ENCODE peak calls at places on chromosomes 7 and 10, in five cellular contexts. I is psoas muscle, M is body of pancreas, V is suprapubic skin, S is ovary. Y is an unnamed sample. For H3K27me3, the result is how much of the 10 kb centered on the place peaks cover.

GRCh38 chr7:27163776-27164380 is 1.5 kb downstream of the HOXA9 start:
- DNase-seq in I (peak), M (no peak), V (peak), S (peak), Y (no peak)

GRCh38 chr7:1392556-1392955 is 66.7 kb downstream of the MICALL2 start:
- DNase-seq in S (no peak), M (no peak), I (no peak), V (no peak), Y (no peak)

GRCh38 chr10:86304436-86304835 is 62.2 kb downstream of the GRID1 start:
- DNase-seq in I (no peak), V (no peak), S (no peak), M (no peak), Y (no peak)

GRCh38 chr7:30351724-30352123 is 67.3 kb downstream of the ZNRF2 start:
- DNase-seq in V (no peak), I (no peak), M (no peak), S (no peak), Y (no peak)

GRCh38 chr7:141676618-141677017 is 25.3 kb downstream of the DENND11 start:
- DNase-seq in M (no peak), S (no peak), I (no peak), V (no peak), Y (no peak)

GRCh38 chr10:114350751-114351150 is 53.6 kb downstream of the AFAP1L2 start:
- DNase-seq in M (no peak), S (no peak), V (no peak), I (no peak), Y (no peak)

GRCh38 chr10:69317175-69318086 is 39.1 kb downstream of the HK1 start:
- DNase-seq in M (no peak), I (no peak), S (no peak), V (no peak), Y (no peak)

GRCh38 chr10:3754727-3755439 is 30.1 kb downstream of the KLF6 start:
- DNase-seq in I (no peak), V (no peak), S (no peak), M (no peak), Y (peak)

GRCh38 chr10:91200314-91201212 is 19.9 kb upstream of the PCGF5 start:
- DNase-seq in M (no peak), S (no peak), I (no peak), V (no peak), Y (no peak)

GRCh38 chr7:96989859-96990317 is 15.5 kb upstream of the DLX6 start:
- DNase-seq in V (no peak), M (no peak), I (no peak), S (no peak), Y (no peak)

GRCh38 chr7:124764847-124765400 is 668 bp downstream of the GPR37 start:
- DNase-seq in V (peak), M (peak), I (peak), S (no peak), Y (peak)

GRCh38 chr10:43939389-43939938 is 290.8 kb upstream of the ZNF32 start:
- DNase-seq in S (no peak), I (no peak), M (no peak), V (no peak), Y (no peak)

GRCh38 chr10:481636-482035 is 207.8 kb downstream of the DIP2C start:
- DNase-seq in S (no peak), V (no peak), M (no peak), I (no peak), Y (no peak)

GRCh38 chr10:3265081-3265480 is 92.5 kb upstream of the PITRM1 start:
- DNase-seq in S (no peak), M (no peak), V (peak), I (no peak), Y (no peak)

GRCh38 chr10:13338337-13339128 is 9.6 kb downstream of the SEPHS1 start:
- DNase-seq in M (no peak), S (no peak), V (no peak), I (no peak), Y (no peak)

GRCh38 chr10:3741688-3742461 is 43.1 kb downstream of the KLF6 start:
- DNase-seq in V (no peak), S (no peak), M (no peak), I (no peak), Y (no peak)

GRCh38 chr7:37230221-37230620 is 218.4 kb downstream of the ELMO1 start:
- DNase-seq in S (no peak), I (peak), M (no peak), V (no peak), Y (peak)

GRCh38 chr7:48041665-48041995 is 6.3 kb downstream of the C7orf57 start:
- DNase-seq in I (no peak), S (no peak), V (no peak), M (no peak), Y (no peak)

GRCh38 chr7:104272767-104273384 is 55.5 kb upstream of the LHFPL3 start:
- DNase-seq in I (no peak), V (no peak), M (no peak), S (no peak), Y (no peak)

GRCh38 chr7:27576360-27576944 is 86.2 kb downstream of the HIBADH start:
- DNase-seq in I (no peak), S (no peak), V (no peak), M (no peak), Y (no peak)

GRCh38 chr7:42151309-42151708 is 85.7 kb downstream of the GLI3 start:
- DNase-seq in I (no peak), M (no peak), S (no peak), V (no peak), Y (peak)

GRCh38 chr10:69439813-69440506 is 11.3 kb upstream of the TSPAN15 start:
- DNase-seq in S (no peak), M (no peak), I (no peak), V (peak), Y (no peak)

GRCh38 chr10:100744980-100745881 is at the start of gene PAX2:
- DNase-seq in I (no peak), V (no peak), S (no peak), M (no peak), Y (no peak)

DNA sequence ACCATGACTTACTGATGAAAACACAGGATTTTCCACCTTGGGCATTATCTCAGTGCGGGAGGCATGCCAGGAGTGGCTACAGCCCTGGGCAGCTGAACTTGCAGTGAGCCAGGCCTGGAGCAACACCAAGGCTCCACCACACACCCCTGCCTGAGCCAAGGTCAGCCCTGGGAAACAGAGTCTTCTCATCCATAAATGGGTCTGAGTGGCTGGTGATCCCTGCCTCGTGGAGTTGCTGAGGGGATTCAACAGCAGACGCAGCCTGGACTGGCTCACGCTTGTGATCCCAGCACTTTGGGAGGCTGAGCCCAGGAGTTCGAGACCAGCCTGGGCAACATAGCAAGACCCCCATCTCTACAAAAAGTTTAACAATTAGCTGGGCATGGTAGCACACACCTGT is 32.2 kb downstream of the SPOCK2 start:
- DNase-seq in M (peak), S (no peak), V (no peak), I (peak), Y (peak)
- H3K27me3 ChIP-seq in M (under half), S (under half), V (under half), I (under half), Y (under half)

DNA sequence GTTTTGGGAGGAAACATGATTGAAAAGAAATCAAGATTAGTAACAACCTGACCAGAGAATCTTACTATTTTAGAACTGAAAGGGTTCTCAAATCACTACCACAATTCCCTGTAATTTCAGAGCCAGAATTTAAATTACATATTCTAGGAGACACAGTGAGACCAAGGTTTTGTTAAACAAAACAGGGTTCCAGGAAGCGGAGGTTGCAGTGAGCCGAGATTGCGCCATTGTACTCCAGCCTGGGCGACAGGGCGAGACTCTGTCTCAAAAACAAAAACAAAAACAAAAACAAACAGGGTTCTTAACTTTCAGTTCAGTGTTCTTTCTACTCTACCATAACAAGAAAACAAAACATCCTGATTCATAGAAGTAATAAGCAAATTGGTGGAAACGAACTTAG is 57.6 kb downstream of the SNX13 start:
- DNase-seq in I (no peak), S (no peak), M (no peak), V (no peak), Y (no peak)
- H3K4me3 ChIP-seq in I (no peak), S (no peak), M (no peak), V (no peak), Y (no peak)

DNA sequence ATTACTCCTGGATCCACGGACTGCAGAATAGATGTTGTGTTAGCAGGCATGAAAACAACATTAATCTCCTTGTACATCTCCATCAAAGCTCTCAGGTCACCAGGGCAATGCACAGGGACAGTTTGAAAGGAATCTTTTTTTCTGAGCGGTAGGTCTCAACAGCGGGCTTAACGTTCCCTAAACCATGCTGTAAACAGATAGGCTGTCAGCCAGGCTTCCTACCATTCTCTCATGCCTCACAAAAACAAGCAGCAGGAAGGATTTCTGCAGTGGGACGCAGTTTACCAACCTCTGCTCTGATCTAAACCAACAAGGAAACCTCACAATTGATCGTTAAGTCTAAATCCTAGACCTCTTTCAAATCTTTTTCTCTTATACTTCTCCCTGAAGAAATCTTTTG is 50.8 kb downstream of the CNOT4 start:
- DNase-seq in I (no peak), V (no peak), S (no peak), M (no peak), Y (no peak)
- H3K27me3 ChIP-seq in I (under half), V (under half), S (under half), M (under half), Y (under half)

DNA sequence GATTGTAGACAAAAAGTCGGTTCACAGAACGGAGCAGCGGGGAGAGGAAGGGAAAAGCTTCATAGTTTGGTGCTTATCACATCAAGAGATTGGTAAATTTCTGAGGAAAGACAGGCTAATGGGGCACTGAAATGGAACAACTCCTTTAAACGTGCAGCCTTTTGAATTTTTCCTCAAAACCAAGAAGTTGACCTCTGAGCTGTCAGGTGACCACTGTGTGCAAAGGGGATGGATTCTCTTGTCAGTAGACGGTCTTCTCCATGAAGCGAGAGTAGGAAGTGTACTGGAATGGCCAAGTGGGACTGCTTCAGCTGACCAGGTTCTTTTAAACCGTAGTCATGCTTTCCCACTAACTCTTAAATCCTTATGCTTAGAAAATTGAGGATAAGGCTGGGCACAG is 11.2 kb upstream of the ZSCAN21 start:
- DNase-seq in I (no peak), M (no peak), S (no peak), V (no peak), Y (no peak)
- H3K4me3 ChIP-seq in I (no peak), M (no peak), S (no peak), V (no peak), Y (no peak)

GRCh38 chr10:122219340-122219739 is 51.8 kb upstream of the BTBD16 start:
- DNase-seq in S (no peak), V (no peak), I (no peak), M (no peak), Y (no peak)
- H3K27me3 ChIP-seq in S (under half), V (under half), I (under half), M (under half), Y (under half)

GRCh38 chr10:94364480-94364879 is 1.7 kb upstream of the NOC3L start:
- DNase-seq in V (no peak), S (no peak), I (no peak), M (no peak), Y (no peak)

GRCh38 chr10:94358480-94358879 is 4.3 kb downstream of the NOC3L start:
- DNase-seq in S (no peak), V (no peak), M (no peak), I (no peak), Y (no peak)

GRCh38 chr10:94362360-94363250 is at the start of gene NOC3L:
- DNase-seq in V (peak), S (peak), I (peak), M (peak), Y (peak)

GRCh38 chr10:94363251-94363565 is 469 bp upstream of the NOC3L start:
- DNase-seq in S (no peak), V (no peak), I (no peak), M (no peak), Y (no peak)

DNA sequence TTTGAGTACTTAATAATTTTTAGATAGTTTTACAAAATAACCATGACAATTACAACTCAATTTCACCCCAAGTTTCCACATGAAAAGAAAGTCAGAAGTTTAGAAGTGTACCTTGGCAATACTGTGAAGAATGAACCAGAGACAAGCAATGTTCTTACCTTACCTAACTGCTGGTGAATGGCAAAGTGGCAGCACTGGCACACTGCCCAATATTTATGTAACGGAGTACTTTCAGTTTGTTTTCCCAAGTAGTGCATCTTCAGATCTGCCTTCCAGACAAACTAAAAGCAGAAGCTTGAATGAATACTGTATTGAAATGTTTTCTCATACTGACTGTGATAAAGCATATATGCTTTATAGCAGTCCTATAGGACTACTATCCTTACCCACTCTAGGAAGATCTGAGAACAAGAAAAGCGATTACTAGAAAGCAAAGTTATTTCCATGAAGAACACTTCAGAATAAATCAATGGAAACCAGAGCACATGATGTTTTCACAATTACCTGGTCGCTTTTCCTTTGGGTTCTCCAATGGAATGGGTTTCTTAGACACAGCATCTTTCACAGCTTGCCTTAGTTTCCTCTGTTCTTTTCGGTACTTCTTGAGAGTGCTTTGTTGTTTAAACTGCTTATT is 1.5 kb downstream of the NOC3L start:
- DNase-seq in S (no peak), V (no peak), M (peak), I (no peak), Y (peak)
- H3K4me3 ChIP-seq in S (peak), V (peak), M (no peak), I (peak), Y (no peak)

DNA sequence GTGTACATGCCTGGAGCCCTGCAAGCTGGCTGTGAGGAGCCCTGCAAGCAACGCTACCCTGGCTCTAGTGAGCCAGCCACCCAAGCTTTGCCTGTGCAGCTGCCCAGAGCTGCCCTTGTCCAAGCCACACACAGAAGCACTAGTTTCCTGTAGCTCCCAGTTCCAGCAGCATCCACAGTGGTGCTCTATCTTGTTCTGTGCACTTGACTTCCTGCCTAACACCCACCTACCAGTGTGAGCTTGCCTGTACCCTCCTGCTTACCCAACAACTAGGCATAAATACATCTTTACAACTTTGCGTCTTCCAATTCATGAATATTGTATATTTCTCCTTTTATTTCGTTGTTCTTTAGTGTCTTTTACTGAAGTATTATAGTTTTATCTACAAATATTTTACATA is 32.2 kb upstream of the ZNF518A start:
- DNase-seq in M (no peak), V (no peak), S (no peak), I (no peak), Y (no peak)
- H3K27me3 ChIP-seq in M (under half), V (half or more), S (under half), I (under half), Y (under half)

DNA sequence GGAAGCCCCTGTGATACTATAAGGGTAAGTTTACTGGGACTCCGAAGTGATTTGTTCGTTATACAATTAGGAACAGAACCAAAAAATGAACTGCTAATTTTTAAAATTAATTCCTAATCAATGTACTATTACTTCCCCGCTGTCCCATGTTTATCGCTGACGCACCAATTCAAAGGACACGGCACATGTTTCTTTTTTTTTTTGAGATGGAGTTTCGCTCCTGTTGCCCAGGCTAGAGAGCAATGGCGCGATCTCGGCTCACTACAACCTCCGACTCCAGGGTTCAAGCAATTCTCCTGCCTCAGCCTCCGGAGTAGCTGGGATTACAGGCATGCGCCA is 1.5 kb upstream of the FMC1 start:
- DNase-seq in I (no peak), S (no peak), V (no peak), M (no peak), Y (peak)
- H3K4me3 ChIP-seq in I (peak), S (peak), V (peak), M (peak), Y (peak)

Y was measured in testis.